ENCODE peak calls at places on chromosomes 3 and 15, in nine cellular contexts. W, C, P, Z, F, R, J, M and G are unnamed samples.

GRCh38 chr3:127604546-127605165 is 6.4 kb downstream of the MCM2 start:
- DNase-seq in W (no peak), C (no peak), P (no peak), Z (no peak), F (no peak), R (no peak), J (no peak), M (no peak), G (no peak)

GRCh38 chr3:53749428-53749827 is 96.8 kb downstream of the CHDH start:
- DNase-seq in W (no peak), C (no peak), P (no peak), Z (no peak), F (no peak), R (no peak), J (no peak), M (no peak), G (no peak)

GRCh38 chr15:89406756-89407650 is 72.4 kb upstream of the POLG start:
- DNase-seq in W (no peak), C (no peak), P (no peak), Z (no peak), F (peak; percentile 65), R (no peak), J (no peak), M (no peak), G (no peak)

GRCh38 chr3:113867506-113867905 is 28.9 kb downstream of the GRAMD1C start:
- DNase-seq in W (no peak), C (no peak), P (no peak), Z (no peak), F (no peak), R (no peak), J (peak; percentile 60), M (peak; percentile 79), G (no peak)

GRCh38 chr15:92839696-92840095 is 60.4 kb upstream of the CHD2 start:
- DNase-seq in W (no peak), C (peak; percentile 59), P (no peak), Z (no peak), F (peak; percentile 74), R (no peak), J (no peak), M (no peak), G (no peak)

GRCh38 chr15:69823223-69823907 is 274.4 kb downstream of the TLE3 start:
- DNase-seq in W (no peak), C (no peak), P (no peak), Z (no peak), F (no peak), R (no peak), J (no peak), M (peak; percentile 10), G (no peak)

GRCh38 chr3:127184870-127185216 is 8.1 kb upstream of the PRR23E start:
- DNase-seq in W (no peak), C (no peak), P (no peak), Z (no peak), F (no peak), R (no peak), J (no peak), M (no peak), G (no peak)

GRCh38 chr3:65521032-65521431 is 517.7 kb downstream of the MAGI1 start:
- DNase-seq in W (no peak), C (no peak), P (no peak), Z (no peak), F (no peak), R (no peak), J (no peak), M (no peak), G (no peak)

GRCh38 chr15:98412852-98413251 is 235.5 kb upstream of the IGF1R start:
- DNase-seq in W (no peak), C (no peak), P (no peak), Z (no peak), F (no peak), R (no peak), J (no peak), M (no peak), G (no peak)

GRCh38 chr3:77042892-77043291 is 3.0 kb downstream of the ROBO2 start:
- DNase-seq in W (no peak), C (no peak), P (no peak), Z (no peak), F (no peak), R (no peak), J (no peak), M (no peak), G (no peak)
- TF ChIP-seq CTCF in W (peak; percentile 27), C (no peak), P (no peak), Z (peak; percentile 39), F (no peak), R (no peak), J (no peak), M (no peak), G (peak; percentile 26)

GRCh38 chr3:138099417-138099816 is 16.0 kb downstream of the DZIP1L start:
- DNase-seq in W (no peak), C (no peak), P (no peak), Z (no peak), F (no peak), R (no peak), J (no peak), M (no peak), G (no peak)

GRCh38 chr3:138093721-138094120 is 21.7 kb downstream of the DZIP1L start:
- DNase-seq in W (no peak), C (no peak), P (peak; percentile 60), Z (no peak), F (no peak), R (no peak), J (peak; percentile 55), M (no peak), G (no peak)

GRCh38 chr3:138092023-138092422 is 23.4 kb downstream of the DZIP1L start:
- DNase-seq in W (no peak), C (no peak), P (peak; percentile 74), Z (no peak), F (no peak), R (no peak), J (peak; percentile 75), M (peak; percentile 69), G (no peak)

DNA sequence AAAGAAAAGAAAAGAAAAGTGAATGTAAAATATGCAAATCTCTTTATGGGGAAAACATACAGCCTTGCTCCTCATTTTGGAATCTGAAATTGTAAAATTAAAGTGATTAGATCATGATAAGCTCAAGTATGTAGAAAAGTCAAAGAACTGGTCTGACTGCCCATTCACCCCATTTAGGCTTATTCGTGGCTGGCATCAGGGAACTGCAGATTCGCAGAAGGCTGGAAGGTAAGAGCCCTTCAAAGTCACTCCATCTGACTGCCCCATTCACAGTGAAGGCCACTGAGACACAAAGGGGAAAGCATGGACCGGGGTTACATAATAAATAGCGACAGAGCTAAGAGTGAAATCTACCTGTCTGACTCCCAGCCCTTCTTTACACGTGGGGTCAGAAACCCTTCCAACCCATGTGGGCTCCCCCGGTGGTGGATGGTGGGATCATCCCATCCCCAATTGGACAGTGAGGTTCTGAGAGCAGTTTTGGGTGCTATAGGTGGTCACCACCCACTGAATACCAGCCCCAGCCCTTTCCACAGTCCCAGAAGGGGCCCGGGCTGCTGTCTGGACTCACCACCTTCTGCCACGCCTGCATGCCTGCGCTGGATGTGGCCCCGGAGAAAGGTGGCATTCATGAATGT is 18.1 kb downstream of the DZIP1L start:
- DNase-seq in W (no peak), C (no peak), P (no peak), Z (peak; percentile 28), F (no peak), R (no peak), J (no peak), M (no peak), G (peak; percentile 17)
- TF ChIP-seq CTCF in W (peak; percentile 53), C (peak; percentile 11), P (peak; percentile 52), Z (peak; percentile 71), F (peak; percentile 32), R (peak; percentile 23), J (peak; percentile 60), M (peak; percentile 21), G (peak; percentile 38)

DNA sequence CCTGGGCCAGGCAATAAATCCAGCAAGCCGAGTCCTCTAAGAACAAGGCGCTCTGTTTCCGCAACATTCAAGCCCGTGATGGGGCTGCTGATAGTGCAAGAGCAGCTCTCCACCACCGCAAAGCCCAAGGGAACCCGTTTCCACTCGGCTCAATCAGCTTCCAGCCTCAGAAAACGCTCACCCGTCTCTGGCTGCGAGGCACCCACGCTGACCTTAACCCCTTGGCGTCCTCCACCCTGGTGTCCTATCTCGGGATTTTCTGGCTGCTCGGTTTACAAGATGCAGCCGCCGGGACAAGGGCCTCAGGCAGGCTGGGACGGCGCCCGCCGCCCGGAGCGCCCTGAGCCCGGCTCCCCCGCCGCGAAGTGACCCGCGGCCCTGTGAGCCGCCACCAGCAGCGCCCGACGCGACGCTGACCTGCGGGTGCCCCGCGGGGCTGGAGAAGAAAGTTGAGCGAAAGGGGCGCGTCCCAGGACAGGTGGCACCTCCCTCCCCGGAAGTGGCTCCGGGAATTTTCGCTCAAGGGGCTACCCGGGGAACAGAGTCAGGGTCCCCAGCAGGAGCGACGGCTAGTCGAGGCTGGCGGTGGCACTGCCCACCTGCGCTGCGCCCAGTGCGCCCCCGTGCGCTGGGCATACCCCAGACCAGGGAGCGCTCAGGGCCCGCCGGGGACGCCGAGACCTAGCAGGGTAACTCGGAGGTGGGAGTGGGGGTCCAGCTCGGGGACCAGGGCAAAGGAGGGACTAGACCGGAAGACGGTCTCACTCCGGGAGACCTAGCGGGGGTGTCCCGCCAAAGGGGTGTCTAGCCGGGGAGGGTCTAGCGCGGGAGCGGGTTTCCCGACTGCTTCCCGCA is 18.1 kb downstream of the SPATA12 start:
- DNase-seq in W (no peak), C (peak; percentile 60), P (peak; percentile 86), Z (peak; percentile 53), F (peak; percentile 70), R (peak; percentile 36), J (peak; percentile 85), M (peak; percentile 16), G (peak; percentile 58)
- TF ChIP-seq CTCF in W (no peak), C (no peak), P (no peak), Z (no peak), F (no peak), R (peak; percentile 20), J (peak; percentile 17), M (no peak), G (no peak)

GRCh38 chr3:147413712-147414325 is 4.7 kb downstream of the ZIC1 start:
- DNase-seq in W (no peak), C (no peak), P (no peak), Z (no peak), F (no peak), R (no peak), J (no peak), M (no peak), G (no peak)

GRCh38 chr3:147415337-147415736 is 6.2 kb downstream of the ZIC1 start:
- DNase-seq in W (no peak), C (no peak), P (no peak), Z (no peak), F (no peak), R (no peak), J (no peak), M (no peak), G (no peak)

GRCh38 chr3:147417896-147418295 is 8.7 kb downstream of the ZIC1 start:
- DNase-seq in W (no peak), C (no peak), P (no peak), Z (no peak), F (no peak), R (no peak), J (no peak), M (no peak), G (no peak)

GRCh38 chr3:147414369-147415135 is 5.4 kb downstream of the ZIC1 start:
- DNase-seq in W (no peak), C (no peak), P (no peak), Z (no peak), F (no peak), R (no peak), J (no peak), M (no peak), G (no peak)

DNA sequence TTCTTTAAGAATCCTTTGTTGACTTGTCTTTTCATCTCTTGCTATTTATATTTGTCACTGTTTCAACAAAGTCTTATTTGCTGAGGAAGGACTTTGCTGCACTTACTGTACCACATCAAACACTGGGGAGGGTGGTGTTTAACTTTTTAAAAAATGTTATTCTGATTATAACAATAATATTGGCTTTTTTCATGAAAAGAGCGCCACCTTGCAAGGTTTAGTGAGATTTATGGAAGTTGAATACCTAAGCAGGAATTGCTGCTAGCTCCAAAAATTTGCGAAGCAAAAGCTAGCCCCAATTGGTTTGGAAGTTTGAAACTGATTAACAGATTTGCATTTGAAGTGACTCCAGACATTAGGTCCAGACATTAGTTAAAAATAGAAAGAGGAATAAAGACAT is 6.7 kb downstream of the ZIC1 start:
- DNase-seq in W (no peak), C (no peak), P (no peak), Z (no peak), F (no peak), R (no peak), J (no peak), M (no peak), G (no peak)
- TF ChIP-seq CTCF in W (no peak), C (no peak), P (no peak), Z (no peak), F (no peak), R (no peak), J (no peak), M (no peak), G (no peak)